ENCODE peak calls at places on chromosomes 13 and 19, in six cellular contexts. E is vagina, D is Panc1, R is GM23338, I is HCT116, Z is K562. L is an unnamed sample.

GRCh38 chr19:58479303-58479702 is 3.2 kb downstream of the ZNF446 start:
- DNase-seq in E (no peak), D (no peak), R (no peak), I (no peak), Z (no peak), L (no peak)

GRCh38 chr19:52896431-52897148 is 845 bp downstream of the ZNF320 start:
- DNase-seq in E (no peak), D (no peak), R (peak), I (no peak), Z (peak), L (no peak)

GRCh38 chr13:25882732-25883357 is 169.0 kb downstream of the SHISA2 start:
- DNase-seq in E (no peak), D (no peak), R (no peak), I (no peak), Z (no peak), L (no peak)

GRCh38 chr13:33728271-33729037 is 89.5 kb upstream of the RFC3 start:
- DNase-seq in E (no peak), D (no peak), R (no peak), I (no peak), Z (no peak), L (peak)

GRCh38 chr13:112730157-112730671 is 40.4 kb downstream of the ATP11A start:
- DNase-seq in E (no peak), D (no peak), R (no peak), I (no peak), Z (no peak), L (peak)

GRCh38 chr13:27293873-27294515 is 23.4 kb downstream of the RASL11A start:
- DNase-seq in E (no peak), D (no peak), R (no peak), I (no peak), Z (no peak), L (no peak)

GRCh38 chr19:28737021-28737525 is 475.9 kb downstream of the UQCRFS1 start:
- DNase-seq in E (no peak), D (no peak), R (peak), I (no peak), Z (no peak), L (no peak)

GRCh38 chr13:79528356-79528755 is 47.4 kb downstream of the NDFIP2 start:
- DNase-seq in E (no peak), D (no peak), R (no peak), I (no peak), Z (no peak), L (no peak)

GRCh38 chr19:18699403-18700054 is 16.0 kb downstream of the CRTC1 start:
- DNase-seq in E (no peak), D (no peak), R (no peak), I (no peak), Z (peak), L (no peak)

GRCh38 chr19:3679138-3679537 is 21.1 kb downstream of the PIP5K1C start:
- DNase-seq in E (no peak), D (no peak), R (no peak), I (no peak), Z (no peak), L (no peak)

GRCh38 chr13:99339736-99340392 is 32.7 kb upstream of the GPR183 start:
- DNase-seq in E (no peak), D (no peak), R (no peak), I (no peak), Z (peak), L (no peak)

GRCh38 chr19:43777163-43777700 is 3.5 kb downstream of the KCNN4 start:
- DNase-seq in E (no peak), D (no peak), R (no peak), I (no peak), Z (no peak), L (no peak)

GRCh38 chr13:67156718-67157049 is 73.5 kb downstream of the PCDH9 start:
- DNase-seq in E (no peak), D (no peak), R (peak), I (no peak), Z (no peak), L (no peak)

GRCh38 chr19:22622901-22623840 is 11.0 kb upstream of the ZNF492 start:
- DNase-seq in E (no peak), D (no peak), R (no peak), I (no peak), Z (no peak), L (no peak)

GRCh38 chr19:40366697-40367561 is 18.4 kb downstream of the PLD3 start:
- DNase-seq in E (no peak), D (no peak), R (peak), I (no peak), Z (peak), L (no peak)

GRCh38 chr13:40205771-40206240 is 460.6 kb downstream of the FOXO1 start:
- DNase-seq in E (no peak), D (no peak), R (no peak), I (no peak), Z (no peak), L (no peak)

GRCh38 chr13:52414963-52415362 is 9.0 kb upstream of the THSD1 start:
- DNase-seq in E (no peak), D (no peak), R (no peak), I (no peak), Z (no peak), L (no peak)

GRCh38 chr13:48545608-48546007 is 12.7 kb upstream of the RCBTB2 start:
- DNase-seq in E (no peak), D (no peak), R (no peak), I (no peak), Z (no peak), L (no peak)

GRCh38 chr13:109165417-109165904 is 536.0 kb downstream of the MYO16 start:
- DNase-seq in E (no peak), D (no peak), R (peak), I (no peak), Z (no peak), L (no peak)

GRCh38 chr13:109162248-109163051 is 533.0 kb downstream of the MYO16 start:
- DNase-seq in E (no peak), D (no peak), R (no peak), I (no peak), Z (no peak), L (no peak)

GRCh38 chr13:109163052-109163413 is 533.6 kb downstream of the MYO16 start:
- DNase-seq in E (no peak), D (no peak), R (no peak), I (no peak), Z (no peak), L (no peak)

GRCh38 chr13:109172099-109172498 is 542.7 kb downstream of the MYO16 start:
- DNase-seq in E (no peak), D (no peak), R (no peak), I (no peak), Z (no peak), L (no peak)

GRCh38 chr13:109166807-109167206 is 537.4 kb downstream of the MYO16 start:
- DNase-seq in E (no peak), D (no peak), R (no peak), I (no peak), Z (no peak), L (no peak)
- TF ChIP-seq CTCF in E (no peak), D (no peak), R (no peak), I (no peak), Z (no peak), L (no peak)

DNA sequence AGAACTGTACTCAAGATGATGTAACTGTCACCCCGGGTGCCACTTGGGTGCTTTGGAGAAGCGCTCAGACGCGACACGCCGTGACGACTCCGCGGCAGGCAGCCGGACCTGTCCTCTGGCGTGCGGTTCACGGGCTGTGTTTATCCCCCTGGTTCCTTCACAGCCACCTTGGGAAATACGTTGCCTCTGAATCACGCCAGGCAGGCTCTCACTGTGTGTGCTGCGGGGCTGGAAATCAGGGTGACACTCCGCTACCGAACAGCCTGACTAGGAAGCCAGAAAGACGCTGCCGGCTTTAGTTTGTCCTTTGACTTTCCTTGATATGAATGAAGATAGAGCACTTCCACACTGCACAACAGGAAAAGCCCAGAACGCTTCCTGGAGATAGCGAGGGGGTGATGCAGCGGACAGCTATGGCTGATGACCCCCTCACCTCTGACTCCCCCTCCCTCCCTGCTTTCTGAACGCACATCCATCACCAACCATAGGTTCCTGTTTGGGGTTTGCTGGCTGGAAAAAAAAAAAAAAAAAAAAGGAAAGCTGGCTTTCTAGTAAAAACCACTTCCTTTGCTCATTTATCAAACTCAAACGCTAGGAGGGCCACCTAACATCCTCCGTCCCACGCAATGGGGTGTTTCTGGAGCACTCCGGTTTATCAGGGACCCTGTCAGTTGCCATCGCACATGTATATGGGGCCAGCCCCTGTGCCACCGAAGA is 3.7 kb upstream of the GP6 start:
- DNase-seq in E (no peak), D (no peak), R (no peak), I (no peak), Z (peak), L (no peak)
- TF ChIP-seq POLR2AphosphoS5 in E (no peak), D (no peak), R (no peak), I (no peak), Z (no peak), L (no peak)

GRCh38 chr13:75482820-75483079 is 781 bp upstream of the TBC1D4 start:
- DNase-seq in E (no peak), D (no peak), R (no peak), I (no peak), Z (no peak), L (no peak)
- TF ChIP-seq CTCF in E (no peak), D (peak), R (no peak), I (no peak), Z (no peak), L (no peak)

DNA sequence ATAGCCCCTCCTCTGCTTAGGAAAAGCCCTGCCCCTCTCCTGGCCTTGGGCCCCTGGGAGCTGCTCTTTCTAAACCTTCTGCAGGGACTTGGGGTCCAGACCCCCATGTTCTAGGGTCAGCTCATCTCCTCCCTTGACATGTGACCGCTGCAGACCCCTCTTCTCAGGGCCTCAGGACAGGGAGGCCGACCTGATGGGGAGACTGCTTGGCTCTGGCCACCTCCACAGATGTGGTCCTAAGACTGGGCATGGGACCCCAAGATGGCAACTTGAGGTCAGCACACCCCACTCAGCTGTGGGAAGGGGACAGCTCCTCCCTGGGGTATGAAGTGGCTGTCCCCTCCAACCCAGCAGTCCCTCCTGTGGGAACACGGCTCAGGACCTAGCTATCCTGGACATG is 3.9 kb upstream of the SIX5 start:
- DNase-seq in E (no peak), D (no peak), R (no peak), I (no peak), Z (no peak), L (no peak)
- TF ChIP-seq POLR2AphosphoS5 in E (no peak), D (peak), R (peak), I (no peak), Z (no peak), L (no peak)

GRCh38 chr13:70987043-70987442 is 878.8 kb upstream of the KLHL1 start:
- DNase-seq in E (no peak), D (no peak), R (no peak), I (no peak), Z (no peak), L (no peak)

GRCh38 chr13:70985371-70985770 is 877.1 kb upstream of the KLHL1 start:
- DNase-seq in E (no peak), D (no peak), R (no peak), I (no peak), Z (no peak), L (no peak)
- TF ChIP-seq CTCF in E (no peak), D (no peak), R (no peak), I (no peak), Z (no peak), L (no peak)

GRCh38 chr19:7682175-7682855 is 1.7 kb downstream of the TRAPPC5 start:
- DNase-seq in E (no peak), D (no peak), R (peak), I (no peak), Z (no peak), L (no peak)

GRCh38 chr19:7679771-7680605 is 645 bp upstream of the TRAPPC5 start:
- DNase-seq in E (no peak), D (no peak), R (peak), I (no peak), Z (no peak), L (no peak)

GRCh38 chr19:7681336-7682174 is 922 bp downstream of the TRAPPC5 start:
- DNase-seq in E (no peak), D (no peak), R (peak), I (peak), Z (peak), L (peak)

GRCh38 chr19:7679017-7679720 is 1.5 kb upstream of the TRAPPC5 start:
- DNase-seq in E (no peak), D (no peak), R (no peak), I (no peak), Z (peak), L (no peak)

GRCh38 chr19:7680606-7681335 is at the start of gene TRAPPC5:
- DNase-seq in E (no peak), D (no peak), R (peak), I (peak), Z (peak), L (peak)
- TF ChIP-seq POLR2AphosphoS5 in E (peak), D (no peak), R (peak), I (peak), Z (no peak), L (peak)

GRCh38 chr19:1220452-1221037 is 15.0 kb downstream of the STK11 start:
- DNase-seq in E (no peak), D (no peak), R (no peak), I (no peak), Z (no peak), L (no peak)
- TF ChIP-seq CTCF in E (no peak), D (peak), R (peak), I (no peak), Z (no peak), L (no peak)

GRCh38 chr13:76832258-76832988 is 53.8 kb downstream of the KCTD12 start:
- DNase-seq in E (no peak), D (no peak), R (no peak), I (no peak), Z (no peak), L (no peak)
- TF ChIP-seq POLR2AphosphoS5 in E (no peak), D (no peak), R (no peak), I (no peak), Z (no peak), L (no peak)

L was measured in sigmoid colon.